ENCODE peak calls at places on chromosome 19, in six cellular contexts. G, C, F, E, V and Y are unnamed samples.
A peak's percentile ranks its signal among the peaks of the same experiment; 100 is the strongest.

GRCh38 chr19:8840708-8841107 is 8.5 kb downstream of the MBD3L1 start:
- DNase-seq in C (no peak), G (no peak), V (no peak), E (no peak), F (no peak), Y (no peak)

GRCh38 chr19:10100163-10100785 is 2.2 kb downstream of the ANGPTL6 start:
- DNase-seq in G (no peak), E (no peak), C (no peak), F (no peak), V (no peak), Y (no peak)

GRCh38 chr19:8324186-8325050 is 3.1 kb downstream of the RPS28 start:
- DNase-seq in V (no peak), G (no peak), E (no peak), C (no peak), F (no peak), Y (no peak)

GRCh38 chr19:18697680-18698079 is 14.2 kb downstream of the CRTC1 start:
- DNase-seq in C (no peak), F (no peak), V (peak; percentile 32), E (no peak), G (no peak), Y (no peak)

GRCh38 chr19:49442354-49442753 is 1.0 kb upstream of the SLC17A7 start:
- DNase-seq in E (no peak), G (no peak), C (no peak), F (no peak), V (no peak), Y (no peak)

GRCh38 chr19:54045771-54046170 is 17.9 kb downstream of the VSTM1 start:
- DNase-seq in F (no peak), E (no peak), G (no peak), V (no peak), C (no peak), Y (no peak)

GRCh38 chr19:703651-704446 is 4.9 kb upstream of the PALM start:
- DNase-seq in V (peak; percentile 42), F (peak; percentile 97), C (peak; percentile 47), G (peak; percentile 39), E (peak; percentile 79), Y (peak; percentile 97)

GRCh38 chr19:35347930-35348298 is 212 bp downstream of the FFAR1 start:
- DNase-seq in V (no peak), E (no peak), F (no peak), G (no peak), C (no peak), Y (no peak)

GRCh38 chr19:5914358-5914774 is 312 bp downstream of the CAPS start:
- DNase-seq in E (no peak), F (no peak), G (no peak), C (no peak), V (no peak), Y (no peak)

GRCh38 chr19:14146789-14147216 is 10.4 kb upstream of the ASF1B start:
- DNase-seq in V (no peak), F (no peak), C (peak; percentile 79), G (no peak), E (no peak), Y (no peak)

GRCh38 chr19:4057913-4058695 is 8.6 kb downstream of the ZBTB7A start:
- DNase-seq in F (no peak), V (peak; percentile 75), E (peak; percentile 77), G (no peak), C (peak; percentile 89), Y (peak; percentile 97)

GRCh38 chr19:44530777-44531176 is 1.3 kb upstream of the CEACAM20 start:
- DNase-seq in V (no peak), G (no peak), C (peak; percentile 38), F (no peak), E (no peak), Y (no peak)

GRCh38 chr19:11423804-11424318 is 4.7 kb upstream of the RGL3 start:
- DNase-seq in F (no peak), G (no peak), C (no peak), E (no peak), V (no peak), Y (no peak)

GRCh38 chr19:41311613-41312012 is 1.6 kb downstream of the CCDC97 start:
- DNase-seq in C (peak; percentile 36), G (no peak), E (no peak), V (no peak), F (no peak), Y (peak; percentile 17)

GRCh38 chr19:46609511-46610412 is 8.6 kb downstream of the CALM3 start:
- DNase-seq in F (no peak), V (no peak), C (no peak), E (no peak), G (no peak), Y (peak; percentile 74)

GRCh38 chr19:46265217-46265828 is 31.5 kb upstream of the HIF3A start:
- DNase-seq in C (peak; percentile 73), E (peak; percentile 88), F (peak; percentile 34), V (peak; percentile 95), G (peak; percentile 65), Y (no peak)

GRCh38 chr19:17037184-17037583 is 10.6 kb upstream of the CPAMD8 start:
- DNase-seq in C (no peak), V (no peak), E (no peak), F (no peak), G (no peak), Y (no peak)

GRCh38 chr19:39684283-39684682 is 20.0 kb upstream of the LGALS14 start:
- DNase-seq in V (no peak), F (no peak), C (no peak), E (no peak), G (no peak), Y (no peak)

GRCh38 chr19:12331211-12331941 is 2.1 kb downstream of the ZNF563 start:
- DNase-seq in V (no peak), C (no peak), G (peak; percentile 20), F (no peak), E (no peak), Y (no peak)

GRCh38 chr19:18023596-18024212 is 15.7 kb downstream of the ARRDC2 start:
- DNase-seq in G (peak; percentile 90), C (peak; percentile 88), E (no peak), F (peak; percentile 63), V (no peak), Y (peak; percentile 93)

GRCh38 chr19:35031072-35031881 is 1.0 kb downstream of the SCN1B start:
- DNase-seq in E (peak; percentile 86), F (no peak), G (no peak), V (no peak), C (peak; percentile 33), Y (peak; percentile 83)

GRCh38 chr19:3725640-3726310 is 17.6 kb downstream of the TJP3 start:
- DNase-seq in F (no peak), V (peak; percentile 75), C (no peak), G (no peak), E (peak; percentile 81), Y (no peak)

GRCh38 chr19:1251503-1252220 is 3.3 kb downstream of the MIDN start:
- DNase-seq in F (no peak), E (no peak), V (peak; percentile 36), C (peak; percentile 39), G (peak; percentile 71), Y (peak; percentile 93)

GRCh38 chr19:23002690-23003422 is at the start of gene ZNF728:
- DNase-seq in G (no peak), F (no peak), V (no peak), C (peak; percentile 19), E (no peak), Y (peak; percentile 93)

GRCh38 chr19:50739841-50740426 is 16.8 kb downstream of the CLEC11A start:
- DNase-seq in G (no peak), F (no peak), E (peak; percentile 82), V (no peak), C (no peak), Y (no peak)

GRCh38 chr19:15779756-15780476 is 7.5 kb upstream of the OR10H5 start:
- DNase-seq in F (no peak), V (peak; percentile 25), G (no peak), C (peak; percentile 18), E (no peak), Y (peak; percentile 88)

GRCh38 chr19:14400913-14401312 is 18.2 kb downstream of the DDX39A start:
- DNase-seq in C (peak; percentile 33), F (no peak), G (no peak), E (no peak), V (no peak), Y (no peak)

GRCh38 chr19:47019431-47020041 is at the start of gene NPAS1:
- DNase-seq in F (no peak), E (peak; percentile 57), C (no peak), G (no peak), V (no peak), Y (no peak)

GRCh38 chr19:18502633-18503294 is 19.1 kb downstream of the ELL start:
- DNase-seq in E (no peak), V (no peak), F (no peak), G (no peak), C (no peak), Y (no peak)

GRCh38 chr19:15538774-15539173 is 30.4 kb downstream of the CYP4F22 start:
- DNase-seq in E (no peak), F (no peak), G (no peak), V (no peak), C (peak; percentile 28), Y (no peak)

GRCh38 chr19:41409288-41409687 is 11.7 kb downstream of the BCKDHA start:
- DNase-seq in E (peak; percentile 58), G (no peak), V (peak; percentile 91), F (no peak), C (peak; percentile 61), Y (no peak)

GRCh38 chr19:49073514-49074378 is 1.2 kb upstream of the KCNA7 start:
- DNase-seq in C (no peak), V (peak; percentile 40), G (no peak), F (peak; percentile 79), E (peak; percentile 70), Y (no peak)

GRCh38 chr19:16591803-16592556 is 19.8 kb upstream of the SLC35E1 start:
- DNase-seq in V (no peak), F (no peak), G (no peak), E (no peak), C (no peak), Y (no peak)

GRCh38 chr19:32673573-32673972 is 1.4 kb downstream of the ANKRD27 start:
- DNase-seq in E (no peak), F (no peak), G (no peak), C (no peak), V (no peak), Y (no peak)

GRCh38 chr19:38793186-38793585 is 4.2 kb downstream of the LGALS7B start:
- DNase-seq in V (peak; percentile 49), F (no peak), E (no peak), G (no peak), C (peak; percentile 63), Y (no peak)

GRCh38 chr19:33677745-33678426 is 56.1 kb downstream of the CHST8 start:
- DNase-seq in F (no peak), E (peak; percentile 54), G (no peak), C (no peak), V (peak; percentile 27), Y (peak; percentile 45)